ENCODE peak calls at places on chromosomes 3 and 15, in six cellular contexts. One of them, this sample, is unnamed. For H3K9me3, the result is how much of the 10 kb centered on the place peaks cover.

GRCh38 chr3:4979401-4980228 is at the start of gene BHLHE40:
- DNase-seq in cardiac muscle cell: no peak
- DNase-seq in AG04450: no peak
- DNase-seq in fibroblast of lung: peak
- DNase-seq in uterus: no peak
- DNase-seq in heart left ventricle: no peak
- DNase-seq in this sample: no peak

GRCh38 chr3:28664123-28664522 is 315.5 kb upstream of the AZI2 start:
- DNase-seq in cardiac muscle cell: no peak
- DNase-seq in AG04450: no peak
- DNase-seq in fibroblast of lung: no peak
- DNase-seq in uterus: no peak
- DNase-seq in heart left ventricle: no peak
- DNase-seq in this sample: no peak

GRCh38 chr3:25572336-25572735 is 92.4 kb downstream of the TOP2B start:
- DNase-seq in cardiac muscle cell: no peak
- DNase-seq in AG04450: no peak
- DNase-seq in fibroblast of lung: no peak
- DNase-seq in uterus: no peak
- DNase-seq in heart left ventricle: no peak
- DNase-seq in this sample: no peak

GRCh38 chr15:60590935-60591490 is 112.1 kb upstream of the ICE2 start:
- DNase-seq in cardiac muscle cell: peak
- DNase-seq in AG04450: no peak
- DNase-seq in fibroblast of lung: peak
- DNase-seq in uterus: peak
- DNase-seq in heart left ventricle: peak
- DNase-seq in this sample: peak

GRCh38 chr15:76006136-76006778 is 6.0 kb downstream of the NRG4 start:
- DNase-seq in cardiac muscle cell: no peak
- DNase-seq in AG04450: no peak
- DNase-seq in fibroblast of lung: peak
- DNase-seq in uterus: no peak
- DNase-seq in heart left ventricle: no peak
- DNase-seq in this sample: peak

GRCh38 chr3:100256724-100257123 is 4.1 kb upstream of the TBC1D23 start:
- DNase-seq in cardiac muscle cell: no peak
- DNase-seq in AG04450: no peak
- DNase-seq in fibroblast of lung: peak
- DNase-seq in uterus: no peak
- DNase-seq in heart left ventricle: no peak
- DNase-seq in this sample: no peak

GRCh38 chr15:55360256-55360655 is 41.2 kb downstream of the PIGB start:
- DNase-seq in cardiac muscle cell: no peak
- DNase-seq in AG04450: no peak
- DNase-seq in fibroblast of lung: no peak
- DNase-seq in uterus: no peak
- DNase-seq in heart left ventricle: no peak
- DNase-seq in this sample: no peak

GRCh38 chr3:120559228-120560061 is 36.7 kb upstream of the NDUFB4 start:
- DNase-seq in cardiac muscle cell: peak
- DNase-seq in AG04450: peak
- DNase-seq in fibroblast of lung: peak
- DNase-seq in uterus: peak
- DNase-seq in heart left ventricle: peak
- DNase-seq in this sample: peak

GRCh38 chr3:114411811-114412803 is 118.3 kb downstream of the TIGIT start:
- DNase-seq in cardiac muscle cell: no peak
- DNase-seq in AG04450: no peak
- DNase-seq in fibroblast of lung: peak
- DNase-seq in uterus: no peak
- DNase-seq in heart left ventricle: no peak
- DNase-seq in this sample: no peak

GRCh38 chr3:175325440-175325839 is 466.3 kb downstream of the NAALADL2 start:
- DNase-seq in cardiac muscle cell: no peak
- DNase-seq in AG04450: no peak
- DNase-seq in fibroblast of lung: no peak
- DNase-seq in uterus: no peak
- DNase-seq in heart left ventricle: no peak
- DNase-seq in this sample: no peak

GRCh38 chr15:44566176-44566575 is 29.2 kb downstream of the EIF3J start:
- DNase-seq in cardiac muscle cell: no peak
- DNase-seq in AG04450: no peak
- DNase-seq in fibroblast of lung: no peak
- DNase-seq in uterus: no peak
- DNase-seq in heart left ventricle: no peak
- DNase-seq in this sample: no peak

GRCh38 chr3:12486916-12487315 is 2.6 kb downstream of the TSEN2 start:
- DNase-seq in cardiac muscle cell: no peak
- DNase-seq in AG04450: no peak
- DNase-seq in fibroblast of lung: no peak
- DNase-seq in uterus: no peak
- DNase-seq in heart left ventricle: no peak
- DNase-seq in this sample: no peak

GRCh38 chr3:12484983-12485327 is 675 bp downstream of the TSEN2 start:
- DNase-seq in cardiac muscle cell: no peak
- DNase-seq in AG04450: no peak
- DNase-seq in fibroblast of lung: no peak
- DNase-seq in uterus: no peak
- DNase-seq in heart left ventricle: no peak
- DNase-seq in this sample: no peak

GRCh38 chr3:12483872-12484197 is 445 bp upstream of the TSEN2 start:
- DNase-seq in cardiac muscle cell: no peak
- DNase-seq in AG04450: no peak
- DNase-seq in fibroblast of lung: no peak
- DNase-seq in uterus: no peak
- DNase-seq in heart left ventricle: no peak
- DNase-seq in this sample: no peak

GRCh38 chr3:12484198-12484982 is at the start of gene TSEN2:
- DNase-seq in cardiac muscle cell: peak
- DNase-seq in AG04450: peak
- DNase-seq in fibroblast of lung: peak
- DNase-seq in uterus: peak
- DNase-seq in heart left ventricle: peak
- DNase-seq in this sample: peak

GRCh38 chr3:12486001-12486400 is 1.7 kb downstream of the TSEN2 start:
- DNase-seq in cardiac muscle cell: no peak
- DNase-seq in AG04450: no peak
- DNase-seq in fibroblast of lung: no peak
- DNase-seq in uterus: no peak
- DNase-seq in heart left ventricle: no peak
- DNase-seq in this sample: no peak
- H3K4me3 ChIP-seq in cardiac muscle cell: no peak
- H3K4me3 ChIP-seq in AG04450: no peak
- H3K4me3 ChIP-seq in fibroblast of lung: no peak
- H3K4me3 ChIP-seq in uterus: no peak
- H3K4me3 ChIP-seq in heart left ventricle: no peak
- H3K4me3 ChIP-seq in this sample: no peak

GRCh38 chr15:25087137-25087536 is 132.3 kb downstream of the SNRPN start:
- DNase-seq in cardiac muscle cell: no peak
- DNase-seq in AG04450: no peak
- DNase-seq in fibroblast of lung: no peak
- DNase-seq in uterus: no peak
- DNase-seq in heart left ventricle: no peak
- DNase-seq in this sample: peak
- H3K9me3 ChIP-seq in cardiac muscle cell: under half
- H3K9me3 ChIP-seq in AG04450: half or more
- H3K9me3 ChIP-seq in fibroblast of lung: under half
- H3K9me3 ChIP-seq in uterus: under half
- H3K9me3 ChIP-seq in heart left ventricle: half or more
- H3K9me3 ChIP-seq in this sample: half or more

GRCh38 chr15:80509800-80510199 is 105.6 kb downstream of the ARNT2 start:
- DNase-seq in cardiac muscle cell: no peak
- DNase-seq in AG04450: no peak
- DNase-seq in fibroblast of lung: no peak
- DNase-seq in uterus: no peak
- DNase-seq in heart left ventricle: no peak
- DNase-seq in this sample: no peak

GRCh38 chr15:80514071-80514780 is 110.0 kb downstream of the ARNT2 start:
- DNase-seq in cardiac muscle cell: no peak
- DNase-seq in AG04450: no peak
- DNase-seq in fibroblast of lung: peak
- DNase-seq in uterus: no peak
- DNase-seq in heart left ventricle: no peak
- DNase-seq in this sample: no peak

GRCh38 chr15:80517290-80517689 is 113.1 kb downstream of the ARNT2 start:
- DNase-seq in cardiac muscle cell: no peak
- DNase-seq in AG04450: no peak
- DNase-seq in fibroblast of lung: no peak
- DNase-seq in uterus: no peak
- DNase-seq in heart left ventricle: no peak
- DNase-seq in this sample: no peak

GRCh38 chr15:80508783-80509182 is 104.6 kb downstream of the ARNT2 start:
- DNase-seq in cardiac muscle cell: no peak
- DNase-seq in AG04450: no peak
- DNase-seq in fibroblast of lung: no peak
- DNase-seq in uterus: no peak
- DNase-seq in heart left ventricle: no peak
- DNase-seq in this sample: no peak

DNA sequence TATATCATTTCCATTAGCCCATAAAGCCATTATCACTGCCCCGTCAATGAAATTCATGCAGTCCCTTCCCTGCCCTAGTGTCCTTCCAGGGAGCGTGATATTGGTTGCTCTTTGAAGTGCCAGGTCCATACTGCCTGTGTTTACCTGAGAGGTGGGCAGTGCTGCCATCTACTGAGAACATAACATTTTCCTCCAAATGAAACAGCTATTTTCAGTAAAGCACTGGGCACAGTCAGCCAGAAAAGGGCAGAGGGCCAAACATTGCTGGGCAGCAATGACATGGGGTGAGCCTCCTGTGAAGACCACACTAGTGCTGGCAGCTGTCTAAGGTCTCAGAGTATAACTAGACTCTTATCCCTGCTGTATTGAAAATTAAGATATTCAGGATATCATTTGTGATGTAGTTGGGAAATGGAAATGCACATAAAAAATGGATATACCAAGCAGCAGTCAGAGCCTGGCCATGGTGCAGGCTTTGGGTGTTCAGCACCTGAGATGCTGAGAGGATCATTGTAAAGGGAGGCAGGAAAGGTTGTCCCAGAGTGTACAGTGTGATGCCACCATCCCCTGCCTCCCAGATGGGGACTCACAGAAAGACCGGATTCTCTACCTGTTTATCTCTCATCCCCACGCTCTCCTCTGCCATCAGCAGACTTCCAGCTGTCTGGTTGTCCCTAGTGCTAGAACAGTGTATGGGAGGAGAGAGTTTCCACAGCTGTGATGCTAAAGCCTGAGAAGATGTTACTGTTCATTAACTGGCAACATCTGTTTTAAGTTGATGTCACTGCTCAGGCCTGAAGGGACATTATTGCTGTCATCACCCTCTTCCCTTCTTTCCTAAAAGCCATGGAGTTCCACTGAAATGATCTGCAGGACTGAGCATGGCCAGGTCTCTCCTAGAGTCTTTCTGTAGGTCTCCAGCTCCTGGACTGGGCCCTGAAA is 108.8 kb downstream of the ARNT2 start:
- DNase-seq in cardiac muscle cell: no peak
- DNase-seq in AG04450: no peak
- DNase-seq in fibroblast of lung: peak
- DNase-seq in uterus: no peak
- DNase-seq in heart left ventricle: no peak
- DNase-seq in this sample: no peak
- TF ChIP-seq CTCF in cardiac muscle cell: peak
- TF ChIP-seq CTCF in AG04450: peak
- TF ChIP-seq CTCF in fibroblast of lung: peak
- TF ChIP-seq CTCF in uterus: no peak
- TF ChIP-seq CTCF in heart left ventricle: peak
- TF ChIP-seq CTCF in this sample: peak

GRCh38 chr15:80482686-80483085 is 78.5 kb downstream of the ARNT2 start:
- DNase-seq in cardiac muscle cell: no peak
- DNase-seq in AG04450: no peak
- DNase-seq in fibroblast of lung: no peak
- DNase-seq in uterus: no peak
- DNase-seq in heart left ventricle: no peak
- DNase-seq in this sample: no peak
- H3K4me3 ChIP-seq in cardiac muscle cell: no peak
- H3K4me3 ChIP-seq in AG04450: no peak
- H3K4me3 ChIP-seq in fibroblast of lung: no peak
- H3K4me3 ChIP-seq in uterus: no peak
- H3K4me3 ChIP-seq in heart left ventricle: no peak
- H3K4me3 ChIP-seq in this sample: no peak

GRCh38 chr3:125351814-125352456 is 23.2 kb downstream of the ZNF148 start:
- DNase-seq in cardiac muscle cell: no peak
- DNase-seq in AG04450: no peak
- DNase-seq in fibroblast of lung: peak
- DNase-seq in uterus: no peak
- DNase-seq in heart left ventricle: no peak
- DNase-seq in this sample: no peak
- H3K9me3 ChIP-seq in cardiac muscle cell: under half
- H3K9me3 ChIP-seq in AG04450: under half
- H3K9me3 ChIP-seq in fibroblast of lung: under half
- H3K9me3 ChIP-seq in uterus: under half
- H3K9me3 ChIP-seq in heart left ventricle: under half
- H3K9me3 ChIP-seq in this sample: under half

DNA sequence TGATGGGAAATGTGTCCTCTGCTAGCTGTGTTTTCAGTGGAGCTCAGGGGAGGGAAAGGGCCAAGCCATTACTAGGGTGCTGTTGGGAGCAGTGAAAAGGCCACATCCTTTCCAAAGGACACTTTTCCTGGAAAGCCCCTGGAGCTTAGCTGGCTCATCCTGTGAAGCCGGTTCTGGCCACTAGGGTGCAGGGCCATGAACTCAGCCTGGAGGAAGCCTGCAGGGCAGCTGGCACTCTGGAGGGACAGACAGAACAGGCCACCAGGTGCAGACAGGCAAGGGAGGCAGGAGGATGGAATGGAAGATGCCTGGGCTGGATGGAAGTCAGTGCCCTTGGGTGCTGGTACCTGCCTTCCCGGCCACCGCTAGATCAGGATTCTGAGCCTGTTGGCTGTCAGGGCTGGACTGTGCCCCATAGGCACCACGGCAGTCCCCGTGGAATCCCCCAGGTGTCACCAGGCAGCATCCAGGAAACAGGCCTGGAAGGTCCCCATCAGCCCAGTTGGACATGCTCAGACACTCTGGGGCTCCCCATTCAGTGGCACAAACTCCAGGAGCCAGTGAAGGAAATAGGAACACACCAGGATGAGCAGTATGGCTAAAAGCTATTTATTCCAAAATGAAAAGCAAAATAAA is 76.2 kb upstream of the C2CD4B start:
- DNase-seq in cardiac muscle cell: peak
- DNase-seq in AG04450: no peak
- DNase-seq in fibroblast of lung: no peak
- DNase-seq in uterus: no peak
- DNase-seq in heart left ventricle: no peak
- DNase-seq in this sample: no peak
- TF ChIP-seq CTCF in cardiac muscle cell: peak
- TF ChIP-seq CTCF in AG04450: peak
- TF ChIP-seq CTCF in fibroblast of lung: peak
- TF ChIP-seq CTCF in uterus: no peak
- TF ChIP-seq CTCF in heart left ventricle: peak
- TF ChIP-seq CTCF in this sample: peak

DNA sequence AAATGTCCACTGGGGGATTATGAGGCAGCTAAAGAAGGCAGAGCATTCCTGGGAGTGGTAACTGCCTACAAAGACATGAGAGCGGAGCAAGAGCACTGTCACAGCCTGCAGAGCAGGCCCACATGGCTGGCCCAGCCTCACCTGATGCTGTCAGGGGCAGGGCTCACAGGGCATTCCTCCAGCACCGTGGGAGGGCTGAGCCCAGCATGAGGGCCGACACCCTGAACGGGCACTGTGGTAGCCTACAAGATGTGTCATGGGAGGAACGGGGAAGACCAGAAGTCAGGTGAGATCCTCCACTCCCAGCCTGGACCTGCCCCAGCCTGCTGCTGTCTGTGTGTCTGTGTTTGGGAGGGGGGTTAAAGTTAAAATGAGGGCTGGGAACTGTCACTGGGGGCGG is 30.1 kb downstream of the CCDC12 start:
- DNase-seq in cardiac muscle cell: no peak
- DNase-seq in AG04450: no peak
- DNase-seq in fibroblast of lung: no peak
- DNase-seq in uterus: no peak
- DNase-seq in heart left ventricle: peak
- DNase-seq in this sample: no peak
- H3K4me3 ChIP-seq in cardiac muscle cell: no peak
- H3K4me3 ChIP-seq in AG04450: no peak
- H3K4me3 ChIP-seq in fibroblast of lung: no peak
- H3K4me3 ChIP-seq in uterus: no peak
- H3K4me3 ChIP-seq in heart left ventricle: no peak
- H3K4me3 ChIP-seq in this sample: no peak